ENCODE peak calls at places on chromosomes 13 and 19, in five cellular contexts. P is CD4-positive, CD25-positive, alpha-beta regulatory T cell; B is CD4-positive, alpha-beta memory T cell; G is right lobe of liver; K is OCI-LY7. H is an unnamed sample. For H3K9me3 and H3K4me1, the result is how much of the 10 kb centered on the place peaks cover.

GRCh38 chr19:16476401-16476800 is 4.6 kb upstream of the EPS15L1 start:
- DNase-seq in K (no peak), P (no peak), G (no peak), B (no peak), H (no peak)

GRCh38 chr13:25489238-25489637 is 117.5 kb downstream of the ATP8A2 start:
- DNase-seq in B (no peak), K (no peak), P (no peak), G (no peak), H (no peak)

GRCh38 chr19:48481846-48482639 is 12.9 kb downstream of the CYTH2 start:
- DNase-seq in P (no peak), K (no peak), G (no peak), B (no peak), H (no peak)

GRCh38 chr19:23515551-23515950 is 120.3 kb upstream of the ZNF91 start:
- DNase-seq in G (no peak), P (no peak), K (no peak), B (no peak), H (no peak)

GRCh38 chr19:35755550-35756371 is 1.1 kb downstream of the HSPB6 start:
- DNase-seq in G (peak), B (peak), P (peak), K (no peak), H (no peak)

GRCh38 chr13:98372886-98373285 is 195.8 kb upstream of the RNF113B start:
- DNase-seq in P (no peak), K (no peak), B (no peak), G (no peak), H (no peak)

GRCh38 chr13:44876782-44877324 is 112.4 kb downstream of the NUFIP1 start:
- DNase-seq in B (no peak), P (no peak), G (no peak), K (no peak), H (no peak)

GRCh38 chr13:49356224-49356623 is 87.6 kb downstream of the CAB39L start:
- DNase-seq in G (no peak), K (no peak), P (no peak), B (no peak), H (no peak)

GRCh38 chr13:34065915-34066314 is 248.0 kb downstream of the RFC3 start:
- DNase-seq in K (no peak), B (no peak), G (no peak), P (no peak), H (no peak)

GRCh38 chr13:95535243-95535642 is 17.3 kb upstream of the CLDN10 start:
- DNase-seq in B (no peak), P (no peak), G (no peak), K (no peak), H (no peak)

GRCh38 chr19:55479451-55480230 is 3.2 kb downstream of the ZNF628 start:
- DNase-seq in B (no peak), K (no peak), P (no peak), G (no peak), H (no peak)

GRCh38 chr13:24742294-24742693 is 21.7 kb upstream of the RNF17 start:
- DNase-seq in B (no peak), K (no peak), G (no peak), P (no peak), H (peak)

GRCh38 chr19:289651-290538 is 1.3 kb downstream of the PLPP2 start:
- DNase-seq in B (peak), P (no peak), K (no peak), G (no peak), H (no peak)

GRCh38 chr19:58554494-58555368 is at the start of gene CHMP2A:
- DNase-seq in P (peak), B (peak), K (peak), G (peak), H (peak)

GRCh38 chr13:112693831-112694497 is 4.1 kb downstream of the ATP11A start:
- DNase-seq in G (no peak), K (no peak), B (no peak), P (no peak), H (no peak)

GRCh38 chr13:30157616-30157993 is 149.7 kb downstream of the KATNAL1 start:
- DNase-seq in B (no peak), K (no peak), G (no peak), P (no peak), H (no peak)

GRCh38 chr13:40385858-40386180 is 280.6 kb downstream of the FOXO1 start:
- DNase-seq in B (no peak), G (no peak), P (no peak), K (no peak), H (no peak)

GRCh38 chr13:80010846-80011245 is 330.1 kb downstream of the SPRY2 start:
- DNase-seq in B (no peak), G (no peak), P (no peak), K (no peak), H (no peak)

GRCh38 chr19:40365613-40366401 is 17.3 kb downstream of the PLD3 start:
- DNase-seq in G (peak), P (no peak), B (no peak), K (peak), H (peak)

GRCh38 chr19:15371786-15372380 is 7.7 kb downstream of the AKAP8 start:
- DNase-seq in K (no peak), G (no peak), P (no peak), B (no peak), H (no peak)

GRCh38 chr13:97434417-97435296 is 688 bp downstream of the RAP2A start:
- DNase-seq in K (peak), G (peak), P (peak), B (peak), H (peak)

GRCh38 chr13:102945324-102945815 is 99.5 kb downstream of the ERCC5 start:
- DNase-seq in B (no peak), G (no peak), K (no peak), P (no peak), H (no peak)

GRCh38 chr19:42412223-42412622 is 15.0 kb downstream of the LIPE start:
- DNase-seq in G (no peak), P (no peak), K (no peak), B (no peak), H (no peak)

GRCh38 chr19:19514215-19514633 is 1.1 kb downstream of the TSSK6 start:
- DNase-seq in B (peak), P (no peak), K (no peak), G (peak), H (no peak)

GRCh38 chr19:41746593-41747227 is 8.6 kb upstream of the CEACAM6 start:
- DNase-seq in G (no peak), B (peak), K (peak), P (peak), H (peak)

GRCh38 chr19:19410553-19411550 is 5.4 kb downstream of the GATAD2A start:
- DNase-seq in G (no peak), P (peak), K (no peak), B (no peak), H (no peak)

GRCh38 chr19:40503300-40503699 is 36.5 kb downstream of the SPTBN4 start:
- DNase-seq in G (no peak), P (no peak), B (no peak), K (no peak), H (no peak)

GRCh38 chr19:44232867-44233266 is 20.5 kb downstream of the ZNF227 start:
- DNase-seq in G (no peak), K (no peak), P (no peak), B (no peak), H (no peak)
- H3K9me3 ChIP-seq in G (under half), K (under half), P (half or more), B (under half), H (under half)

GRCh38 chr19:17584132-17584531 is 28.7 kb downstream of the COLGALT1 start:
- DNase-seq in K (no peak), P (no peak), G (no peak), B (no peak), H (no peak)
- H3K4me1 ChIP-seq in K (under half), P (under half), G (under half), B (under half), H (under half)

GRCh38 chr13:32200741-32201140 is 114.4 kb downstream of the ZAR1L start:
- DNase-seq in P (no peak), G (no peak), B (no peak), K (no peak), H (no peak)
- H3K9me3 ChIP-seq in P (under half), G (under half), B (under half), K (under half), H (under half)

DNA sequence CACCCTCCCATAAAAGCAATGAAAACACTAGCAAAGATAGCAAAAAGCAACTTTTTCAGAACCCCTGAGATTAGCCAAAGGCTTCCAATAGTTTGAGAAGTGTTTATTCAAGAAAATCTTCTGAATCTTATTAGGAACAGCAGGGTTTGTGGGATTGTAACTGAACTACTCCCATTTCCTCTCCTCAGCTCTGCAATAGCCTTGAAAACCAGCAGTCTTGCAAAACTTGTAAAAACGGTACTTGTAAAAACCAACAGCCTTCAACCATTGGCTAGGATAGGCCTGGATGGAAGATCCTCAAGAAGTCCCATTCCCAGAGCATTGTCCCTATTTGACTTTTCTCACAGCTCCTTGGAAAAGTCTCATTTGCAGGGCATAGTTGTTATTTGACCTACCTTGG is 12.1 kb downstream of the RNASEH2B start:
- DNase-seq in G (no peak), P (no peak), B (no peak), K (no peak), H (no peak)
- H3K4me1 ChIP-seq in G (under half), P (under half), B (under half), K (under half), H (under half)